ENCODE peak calls at places on chromosome 12, in nine cellular contexts. B, D, T, Y, N, W, P, C and J are unnamed samples.

GRCh38 chr12:16612647-16613046 is 6.7 kb upstream of the LMO3 start:
- DNase-seq in P (no peak), B (no peak), T (no peak), D (no peak), W (no peak), Y (no peak), C (no peak), N (no peak), J (no peak)

GRCh38 chr12:11798856-11799530 is 149.5 kb downstream of the ETV6 start:
- DNase-seq in Y (no peak), B (no peak), P (no peak), W (peak), C (peak), N (no peak), T (no peak), D (no peak), J (no peak)

GRCh38 chr12:32501835-32502333 is 102.5 kb downstream of the FGD4 start:
- DNase-seq in B (peak), W (no peak), Y (peak), D (peak), T (no peak), P (no peak), C (peak), N (no peak), J (no peak)

GRCh38 chr12:102948941-102949352 is 8.5 kb upstream of the ASCL1 start:
- DNase-seq in Y (no peak), T (peak), B (peak), N (peak), W (peak), C (no peak), D (peak), P (no peak), J (peak)

GRCh38 chr12:62191747-62192485 is 68.3 kb upstream of the USP15 start:
- DNase-seq in C (no peak), P (peak), W (no peak), D (peak), T (no peak), Y (no peak), B (peak), N (no peak), J (no peak)

GRCh38 chr12:48744251-48745008 is 27.9 kb upstream of the CCNT1 start:
- DNase-seq in T (no peak), C (no peak), P (no peak), Y (no peak), D (no peak), N (no peak), W (no peak), B (no peak), J (no peak)

GRCh38 chr12:106865685-106866084 is 90.0 kb upstream of the TMEM263 start:
- DNase-seq in T (no peak), B (no peak), D (peak), W (no peak), Y (no peak), P (no peak), N (no peak), C (no peak), J (no peak)

GRCh38 chr12:5976711-5977110 is 31.7 kb upstream of the ANO2 start:
- DNase-seq in B (no peak), Y (no peak), N (no peak), D (no peak), T (no peak), C (no peak), P (no peak), W (no peak), J (no peak)

GRCh38 chr12:96710127-96710745 is 196.8 kb upstream of the NEDD1 start:
- DNase-seq in Y (no peak), B (no peak), D (peak), N (no peak), T (no peak), P (no peak), W (no peak), C (no peak), J (no peak)

GRCh38 chr12:102438047-102438822 is 42.1 kb downstream of the IGF1 start:
- DNase-seq in T (no peak), C (no peak), D (no peak), W (no peak), P (no peak), N (no peak), B (no peak), Y (no peak), J (no peak)

GRCh38 chr12:128940974-128941373 is 87.7 kb downstream of the GLT1D1 start:
- DNase-seq in T (no peak), B (no peak), N (no peak), C (no peak), P (no peak), W (no peak), D (no peak), Y (no peak), J (no peak)

GRCh38 chr12:52241205-52241842 is 8.3 kb downstream of the KRT7 start:
- DNase-seq in D (peak), C (no peak), P (peak), B (peak), Y (no peak), T (no peak), W (no peak), N (no peak), J (no peak)
- TF ChIP-seq POLR2AphosphoS5 in D (no peak), C (no peak), P (no peak), B (no peak), Y (no peak), T (no peak), W (no peak), N (no peak), J (no peak)

DNA sequence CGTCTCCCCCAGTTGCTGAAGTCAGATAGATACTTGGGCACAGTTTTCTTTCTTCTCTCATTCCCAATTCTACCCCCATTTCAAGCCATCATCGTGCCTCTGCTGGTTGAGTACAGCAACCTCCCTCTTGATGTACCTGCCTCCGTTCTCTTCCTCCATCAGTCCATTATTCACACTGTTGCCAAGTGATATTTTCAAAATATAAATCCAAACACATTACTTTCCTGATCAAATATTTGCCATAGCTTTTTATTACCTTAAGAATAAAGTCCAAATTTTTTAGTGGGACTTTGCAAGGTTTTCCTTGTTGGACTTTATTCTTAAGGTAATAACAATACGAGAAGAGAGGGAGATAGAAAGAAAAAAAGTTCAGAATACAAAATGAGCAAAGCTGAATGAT is 18.6 kb upstream of the SSPN start:
- DNase-seq in W (no peak), D (no peak), C (no peak), T (no peak), P (no peak), B (no peak), N (no peak), Y (no peak), J (no peak)
- H3K27ac ChIP-seq in W (no peak), D (no peak), C (no peak), T (no peak), P (no peak), B (no peak), N (peak), Y (no peak), J (no peak)

DNA sequence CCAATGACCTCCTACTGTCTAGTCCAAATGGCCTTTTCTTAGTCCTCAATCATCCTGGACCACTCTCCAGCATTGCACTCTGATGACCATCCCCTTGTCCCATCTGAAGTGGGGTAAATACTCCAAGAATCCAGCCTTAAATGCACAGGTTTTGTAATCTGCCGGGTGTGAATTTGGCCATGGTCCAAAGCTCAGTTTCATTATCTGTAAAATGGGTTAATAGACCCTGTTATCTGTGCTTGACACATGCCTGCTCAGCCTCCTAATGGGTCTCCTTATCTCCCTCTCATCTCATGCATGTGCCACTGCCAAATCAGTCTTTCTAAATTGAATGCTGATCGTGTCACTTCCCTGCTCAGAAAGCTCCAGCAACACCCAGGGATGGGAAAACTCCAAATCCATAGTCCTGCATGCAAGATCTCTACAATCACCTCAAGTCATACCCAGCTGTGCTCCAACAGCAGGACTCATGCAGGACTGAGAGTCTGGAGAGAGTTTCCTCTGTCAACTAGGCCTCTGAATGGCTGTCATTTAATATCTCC is 22.3 kb downstream of the LGR5 start:
- DNase-seq in B (peak), C (no peak), D (no peak), Y (no peak), T (no peak), N (no peak), W (no peak), P (no peak), J (no peak)
- TF ChIP-seq POLR2AphosphoS5 in B (no peak), C (no peak), D (no peak), Y (no peak), T (no peak), N (no peak), W (no peak), P (no peak), J (no peak)

GRCh38 chr12:89212339-89212771 is 139.9 kb downstream of the DUSP6 start:
- DNase-seq in N (peak), B (no peak), P (no peak), Y (no peak), C (no peak), W (no peak), D (no peak), T (no peak), J (no peak)
- H3K27ac ChIP-seq in N (peak), B (no peak), P (peak), Y (no peak), C (no peak), W (no peak), D (no peak), T (no peak), J (peak)

GRCh38 chr12:117485984-117486839 is 124.8 kb upstream of the NOS1 start:
- DNase-seq in D (no peak), N (no peak), W (no peak), B (no peak), P (no peak), T (no peak), Y (no peak), C (no peak), J (no peak)

GRCh38 chr12:117484901-117485300 is 123.5 kb upstream of the NOS1 start:
- DNase-seq in D (no peak), P (no peak), Y (no peak), B (no peak), N (no peak), T (no peak), W (no peak), C (no peak), J (no peak)

GRCh38 chr12:117489671-117490070 is 128.2 kb upstream of the NOS1 start:
- DNase-seq in C (no peak), N (no peak), P (no peak), T (no peak), B (no peak), W (no peak), D (no peak), Y (no peak), J (no peak)

GRCh38 chr12:117490130-117490529 is 128.7 kb upstream of the NOS1 start:
- DNase-seq in Y (no peak), B (no peak), D (no peak), T (no peak), N (no peak), C (no peak), P (no peak), W (no peak), J (no peak)

GRCh38 chr12:117486840-117487659 is 125.6 kb upstream of the NOS1 start:
- DNase-seq in Y (no peak), D (no peak), B (no peak), T (peak), N (no peak), W (no peak), C (no peak), P (no peak), J (no peak)
- TF ChIP-seq POLR2AphosphoS5 in Y (no peak), D (no peak), B (no peak), T (peak), N (no peak), W (no peak), C (no peak), P (no peak), J (no peak)